ENCODE peak calls at places on chromosome 19, in seven cellular contexts. X is CD8-positive, alpha-beta memory T cell; P is GM12891; T is fibroblast of pulmonary artery; D is brain microvascular endothelial cell; F is WERI-Rb-1; V is cardiac muscle cell. H is an unnamed sample.

GRCh38 chr19:5127710-5128109 is 158.8 kb downstream of the KDM4B start:
- DNase-seq in F (no peak), P (no peak), X (no peak), T (no peak), V (no peak), D (no peak), H (no peak)

GRCh38 chr19:12733369-12733896 is 1.1 kb downstream of the TRIR start:
- DNase-seq in X (no peak), D (no peak), F (peak), V (peak), P (no peak), T (peak), H (peak)

GRCh38 chr19:10508036-10508435 is 4.9 kb upstream of the KEAP1 start:
- DNase-seq in D (no peak), X (no peak), P (no peak), F (no peak), T (no peak), V (no peak), H (no peak)

GRCh38 chr19:33998739-33999345 is 173.5 kb upstream of the LSM14A start:
- DNase-seq in P (no peak), D (no peak), F (no peak), T (peak), V (peak), X (no peak), H (peak)

GRCh38 chr19:12159773-12160414 is 3.0 kb upstream of the ZNF136 start:
- DNase-seq in X (no peak), F (no peak), T (no peak), P (no peak), V (no peak), D (no peak), H (no peak)

GRCh38 chr19:7428651-7429113 is 60.2 kb downstream of the PEX11G start:
- DNase-seq in V (no peak), D (no peak), X (no peak), P (no peak), F (no peak), T (no peak), H (no peak)

GRCh38 chr19:50492303-50493052 is 15.8 kb upstream of the GARIN5A start:
- DNase-seq in F (no peak), V (no peak), P (no peak), D (no peak), X (no peak), T (no peak), H (peak)

GRCh38 chr19:13553880-13554400 is 47.7 kb upstream of the CACNA1A start:
- DNase-seq in D (no peak), V (no peak), F (no peak), T (no peak), X (no peak), P (no peak), H (no peak)

GRCh38 chr19:6216236-6216995 is 63.4 kb downstream of the MLLT1 start:
- DNase-seq in V (no peak), D (no peak), T (no peak), P (peak), X (no peak), F (no peak), H (no peak)

GRCh38 chr19:40990972-40991381 is at the start of gene CYP2B6:
- DNase-seq in T (no peak), P (no peak), V (no peak), D (no peak), F (no peak), X (no peak), H (no peak)

GRCh38 chr19:1284293-1284978 is 1.2 kb upstream of the EFNA2 start:
- DNase-seq in D (no peak), V (no peak), T (no peak), F (no peak), X (no peak), P (no peak), H (no peak)

GRCh38 chr19:42452590-42452989 is 9.8 kb upstream of the CXCL17 start:
- DNase-seq in V (no peak), D (no peak), F (no peak), X (no peak), T (no peak), P (no peak), H (no peak)

GRCh38 chr19:43719378-43719868 is 3.5 kb downstream of the IRGC start:
- DNase-seq in V (no peak), P (no peak), D (no peak), T (no peak), F (no peak), X (no peak), H (no peak)

GRCh38 chr19:7191946-7192691 is 102.1 kb downstream of the INSR start:
- DNase-seq in P (no peak), V (no peak), T (no peak), D (no peak), X (peak), F (no peak), H (no peak)

GRCh38 chr19:57665261-57665806 is 3.4 kb upstream of the ZSCAN4 start:
- DNase-seq in T (no peak), F (no peak), X (no peak), P (no peak), V (no peak), D (no peak), H (no peak)

GRCh38 chr19:10419646-10420443 is 493 bp upstream of the PDE4A start:
- DNase-seq in X (peak), T (peak), P (peak), D (peak), V (peak), F (peak), H (peak)

GRCh38 chr19:6065685-6066365 is 44.5 kb downstream of the RFX2 start:
- DNase-seq in X (peak), F (no peak), T (peak), D (no peak), P (no peak), V (no peak), H (peak)

GRCh38 chr19:35545855-35546381 is 492 bp downstream of the TMEM147 start:
- DNase-seq in X (peak), D (no peak), F (peak), P (peak), V (peak), T (no peak), H (peak)

GRCh38 chr19:5480427-5480836 is 25.2 kb downstream of the ZNRF4 start:
- DNase-seq in F (peak), P (no peak), X (no peak), V (peak), T (peak), D (no peak), H (peak)

GRCh38 chr19:18633321-18633720 is 3.5 kb upstream of the KLHL26 start:
- DNase-seq in F (no peak), V (no peak), P (no peak), T (no peak), D (no peak), X (no peak), H (no peak)

GRCh38 chr19:46416077-46416709 is 2.8 kb upstream of the CCDC8 start:
- DNase-seq in P (no peak), D (peak), F (peak), V (peak), T (peak), X (no peak), H (peak)

GRCh38 chr19:12773571-12773970 is 1.8 kb downstream of the HOOK2 start:
- DNase-seq in F (peak), V (no peak), D (no peak), T (peak), X (no peak), P (no peak), H (peak)

GRCh38 chr19:54100560-54100959 is at the start of gene OSCAR:
- DNase-seq in X (no peak), F (no peak), D (no peak), V (peak), P (no peak), T (peak), H (peak)

H was measured in mesenchymal stem cell.